ENCODE peak calls at places on chromosomes 11 and 22, in seven cellular contexts. One of them, this sample, is unnamed.

GRCh38 chr11:28464252-28464867 is 356.2 kb downstream of the METTL15 start:
- DNase-seq in ovary: no peak
- DNase-seq in C1 segment of cervical spinal cord: no peak
- DNase-seq in fibroblast of mammary gland: peak
- DNase-seq in globus pallidus: no peak
- DNase-seq in stimulated activated CD4-positive, alpha-beta T cell treated with anti-CD3 and anti-CD28 coated beads, Interleukin-1b, Interleukin-23, amount 100 ng/mL, for 1 hour: no peak
- DNase-seq in choroid plexus epithelial cell: peak
- DNase-seq in this sample: peak

GRCh38 chr11:124724854-124725718 is 14.7 kb upstream of the NRGN start:
- DNase-seq in ovary: no peak
- DNase-seq in C1 segment of cervical spinal cord: no peak
- DNase-seq in fibroblast of mammary gland: no peak
- DNase-seq in globus pallidus: no peak
- DNase-seq in stimulated activated CD4-positive, alpha-beta T cell treated with anti-CD3 and anti-CD28 coated beads, Interleukin-1b, Interleukin-23, amount 100 ng/mL, for 1 hour: no peak
- DNase-seq in choroid plexus epithelial cell: no peak
- DNase-seq in this sample: no peak

GRCh38 chr11:72231396-72232259 is 7.1 kb downstream of the INPPL1 start:
- DNase-seq in ovary: no peak
- DNase-seq in C1 segment of cervical spinal cord: no peak
- DNase-seq in fibroblast of mammary gland: no peak
- DNase-seq in globus pallidus: no peak
- DNase-seq in stimulated activated CD4-positive, alpha-beta T cell treated with anti-CD3 and anti-CD28 coated beads, Interleukin-1b, Interleukin-23, amount 100 ng/mL, for 1 hour: no peak
- DNase-seq in choroid plexus epithelial cell: no peak
- DNase-seq in this sample: no peak

GRCh38 chr22:39314251-39314971 is 5.0 kb downstream of the RPL3 start:
- DNase-seq in ovary: no peak
- DNase-seq in C1 segment of cervical spinal cord: no peak
- DNase-seq in fibroblast of mammary gland: no peak
- DNase-seq in globus pallidus: no peak
- DNase-seq in stimulated activated CD4-positive, alpha-beta T cell treated with anti-CD3 and anti-CD28 coated beads, Interleukin-1b, Interleukin-23, amount 100 ng/mL, for 1 hour: no peak
- DNase-seq in choroid plexus epithelial cell: no peak
- DNase-seq in this sample: no peak

GRCh38 chr11:100576044-100577021 is 110.8 kb upstream of the ARHGAP42 start:
- DNase-seq in ovary: no peak
- DNase-seq in C1 segment of cervical spinal cord: no peak
- DNase-seq in fibroblast of mammary gland: peak
- DNase-seq in globus pallidus: peak
- DNase-seq in stimulated activated CD4-positive, alpha-beta T cell treated with anti-CD3 and anti-CD28 coated beads, Interleukin-1b, Interleukin-23, amount 100 ng/mL, for 1 hour: no peak
- DNase-seq in choroid plexus epithelial cell: peak
- DNase-seq in this sample: peak

GRCh38 chr11:117538731-117539130 is 211.1 kb downstream of the CEP164 start:
- DNase-seq in ovary: no peak
- DNase-seq in C1 segment of cervical spinal cord: no peak
- DNase-seq in fibroblast of mammary gland: no peak
- DNase-seq in globus pallidus: peak
- DNase-seq in stimulated activated CD4-positive, alpha-beta T cell treated with anti-CD3 and anti-CD28 coated beads, Interleukin-1b, Interleukin-23, amount 100 ng/mL, for 1 hour: no peak
- DNase-seq in choroid plexus epithelial cell: no peak
- DNase-seq in this sample: no peak

GRCh38 chr11:68780829-68781228 is 29.5 kb upstream of the TESMIN start:
- DNase-seq in ovary: no peak
- DNase-seq in C1 segment of cervical spinal cord: no peak
- DNase-seq in fibroblast of mammary gland: peak
- DNase-seq in globus pallidus: no peak
- DNase-seq in stimulated activated CD4-positive, alpha-beta T cell treated with anti-CD3 and anti-CD28 coated beads, Interleukin-1b, Interleukin-23, amount 100 ng/mL, for 1 hour: no peak
- DNase-seq in choroid plexus epithelial cell: peak
- DNase-seq in this sample: no peak

GRCh38 chr11:47979378-47980092 is 824 bp upstream of the PTPRJ start:
- DNase-seq in ovary: no peak
- DNase-seq in C1 segment of cervical spinal cord: no peak
- DNase-seq in fibroblast of mammary gland: no peak
- DNase-seq in globus pallidus: no peak
- DNase-seq in stimulated activated CD4-positive, alpha-beta T cell treated with anti-CD3 and anti-CD28 coated beads, Interleukin-1b, Interleukin-23, amount 100 ng/mL, for 1 hour: no peak
- DNase-seq in choroid plexus epithelial cell: no peak
- DNase-seq in this sample: no peak

GRCh38 chr22:30159561-30160353 is 79.5 kb downstream of the HORMAD2 start:
- DNase-seq in ovary: no peak
- DNase-seq in C1 segment of cervical spinal cord: no peak
- DNase-seq in fibroblast of mammary gland: peak
- DNase-seq in globus pallidus: peak
- DNase-seq in stimulated activated CD4-positive, alpha-beta T cell treated with anti-CD3 and anti-CD28 coated beads, Interleukin-1b, Interleukin-23, amount 100 ng/mL, for 1 hour: no peak
- DNase-seq in choroid plexus epithelial cell: peak
- DNase-seq in this sample: peak